ENCODE peak calls at places on chromosomes 4 and X, in ten cellular contexts. One of them, this sample, is unnamed.

GRCh38 chrX:100695991-100696390 is 35.9 kb downstream of the SYTL4 start:
- DNase-seq in HCT116: no peak
- DNase-seq in progenitor cell of endocrine pancreas: no peak
- DNase-seq in K562: no peak
- DNase-seq in astrocyte of the cerebellum: no peak
- DNase-seq in choroid plexus epithelial cell: peak
- DNase-seq in cardiac fibroblast: no peak
- DNase-seq in fibroblast of mammary gland: no peak
- DNase-seq in OCI-LY7: no peak
- DNase-seq in A549: peak
- DNase-seq in this sample: no peak

GRCh38 chr4:146957252-146957651 is 11.6 kb upstream of the TTC29 start:
- DNase-seq in HCT116: no peak
- DNase-seq in progenitor cell of endocrine pancreas: no peak
- DNase-seq in K562: no peak
- DNase-seq in astrocyte of the cerebellum: peak
- DNase-seq in choroid plexus epithelial cell: peak
- DNase-seq in cardiac fibroblast: no peak
- DNase-seq in fibroblast of mammary gland: peak
- DNase-seq in OCI-LY7: no peak
- DNase-seq in A549: peak
- DNase-seq in this sample: no peak

GRCh38 chr4:107255596-107255995 is 219.5 kb upstream of the DKK2 start:
- DNase-seq in HCT116: no peak
- DNase-seq in progenitor cell of endocrine pancreas: no peak
- DNase-seq in K562: no peak
- DNase-seq in astrocyte of the cerebellum: no peak
- DNase-seq in choroid plexus epithelial cell: peak
- DNase-seq in cardiac fibroblast: peak
- DNase-seq in fibroblast of mammary gland: no peak
- DNase-seq in OCI-LY7: no peak
- DNase-seq in A549: no peak
- DNase-seq in this sample: no peak

GRCh38 chr4:38664704-38665401 is 854 bp downstream of the KLF3 start:
- DNase-seq in HCT116: no peak
- DNase-seq in progenitor cell of endocrine pancreas: peak
- DNase-seq in K562: peak
- DNase-seq in astrocyte of the cerebellum: no peak
- DNase-seq in choroid plexus epithelial cell: peak
- DNase-seq in cardiac fibroblast: peak
- DNase-seq in fibroblast of mammary gland: peak
- DNase-seq in OCI-LY7: no peak
- DNase-seq in A549: peak
- DNase-seq in this sample: peak

GRCh38 chrX:40434947-40435346 is 145.8 kb upstream of the ATP6AP2 start:
- DNase-seq in HCT116: no peak
- DNase-seq in progenitor cell of endocrine pancreas: no peak
- DNase-seq in K562: peak
- DNase-seq in astrocyte of the cerebellum: no peak
- DNase-seq in choroid plexus epithelial cell: peak
- DNase-seq in cardiac fibroblast: peak
- DNase-seq in fibroblast of mammary gland: peak
- DNase-seq in OCI-LY7: no peak
- DNase-seq in A549: no peak
- DNase-seq in this sample: peak

GRCh38 chrX:13059676-13060499 is 15.5 kb upstream of the FAM9C start:
- DNase-seq in HCT116: peak
- DNase-seq in progenitor cell of endocrine pancreas: no peak
- DNase-seq in K562: peak
- DNase-seq in astrocyte of the cerebellum: no peak
- DNase-seq in choroid plexus epithelial cell: peak
- DNase-seq in cardiac fibroblast: no peak
- DNase-seq in fibroblast of mammary gland: peak
- DNase-seq in OCI-LY7: no peak
- DNase-seq in A549: peak
- DNase-seq in this sample: no peak

GRCh38 chr4:41413670-41414069 is 124.3 kb upstream of the LIMCH1 start:
- DNase-seq in HCT116: no peak
- DNase-seq in progenitor cell of endocrine pancreas: no peak
- DNase-seq in K562: no peak
- DNase-seq in astrocyte of the cerebellum: peak
- DNase-seq in choroid plexus epithelial cell: no peak
- DNase-seq in cardiac fibroblast: peak
- DNase-seq in fibroblast of mammary gland: no peak
- DNase-seq in OCI-LY7: no peak
- DNase-seq in A549: no peak
- DNase-seq in this sample: no peak

GRCh38 chr4:8402640-8403039 is 37.9 kb downstream of the ACOX3 start:
- DNase-seq in HCT116: no peak
- DNase-seq in progenitor cell of endocrine pancreas: no peak
- DNase-seq in K562: no peak
- DNase-seq in astrocyte of the cerebellum: no peak
- DNase-seq in choroid plexus epithelial cell: no peak
- DNase-seq in cardiac fibroblast: no peak
- DNase-seq in fibroblast of mammary gland: no peak
- DNase-seq in OCI-LY7: no peak
- DNase-seq in A549: no peak
- DNase-seq in this sample: no peak

GRCh38 chr4:30722916-30723270 is 2.7 kb downstream of the PCDH7 start:
- DNase-seq in HCT116: no peak
- DNase-seq in progenitor cell of endocrine pancreas: no peak
- DNase-seq in K562: no peak
- DNase-seq in astrocyte of the cerebellum: no peak
- DNase-seq in choroid plexus epithelial cell: no peak
- DNase-seq in cardiac fibroblast: no peak
- DNase-seq in fibroblast of mammary gland: no peak
- DNase-seq in OCI-LY7: no peak
- DNase-seq in A549: no peak
- DNase-seq in this sample: no peak

GRCh38 chr4:171288816-171289432 is 524.3 kb upstream of the GALNTL6 start:
- DNase-seq in HCT116: no peak
- DNase-seq in progenitor cell of endocrine pancreas: no peak
- DNase-seq in K562: no peak
- DNase-seq in astrocyte of the cerebellum: no peak
- DNase-seq in choroid plexus epithelial cell: no peak
- DNase-seq in cardiac fibroblast: no peak
- DNase-seq in fibroblast of mammary gland: no peak
- DNase-seq in OCI-LY7: no peak
- DNase-seq in A549: no peak
- DNase-seq in this sample: no peak

GRCh38 chrX:10457092-10457491 is 163.3 kb downstream of the MID1 start:
- DNase-seq in HCT116: no peak
- DNase-seq in progenitor cell of endocrine pancreas: no peak
- DNase-seq in K562: no peak
- DNase-seq in astrocyte of the cerebellum: no peak
- DNase-seq in choroid plexus epithelial cell: peak
- DNase-seq in cardiac fibroblast: peak
- DNase-seq in fibroblast of mammary gland: peak
- DNase-seq in OCI-LY7: no peak
- DNase-seq in A549: no peak
- DNase-seq in this sample: no peak

GRCh38 chr4:126396121-126396520 is 1081.4 kb downstream of the FAT4 start:
- DNase-seq in HCT116: no peak
- DNase-seq in progenitor cell of endocrine pancreas: no peak
- DNase-seq in K562: no peak
- DNase-seq in astrocyte of the cerebellum: no peak
- DNase-seq in choroid plexus epithelial cell: no peak
- DNase-seq in cardiac fibroblast: no peak
- DNase-seq in fibroblast of mammary gland: no peak
- DNase-seq in OCI-LY7: no peak
- DNase-seq in A549: no peak
- DNase-seq in this sample: no peak

GRCh38 chr4:47528651-47529050 is 43.6 kb downstream of the ATP10D start:
- DNase-seq in HCT116: no peak
- DNase-seq in progenitor cell of endocrine pancreas: no peak
- DNase-seq in K562: no peak
- DNase-seq in astrocyte of the cerebellum: peak
- DNase-seq in choroid plexus epithelial cell: peak
- DNase-seq in cardiac fibroblast: peak
- DNase-seq in fibroblast of mammary gland: peak
- DNase-seq in OCI-LY7: no peak
- DNase-seq in A549: no peak
- DNase-seq in this sample: no peak

GRCh38 chr4:100340534-100341364 is 150.5 kb upstream of the DDIT4L start:
- DNase-seq in HCT116: no peak
- DNase-seq in progenitor cell of endocrine pancreas: no peak
- DNase-seq in K562: no peak
- DNase-seq in astrocyte of the cerebellum: no peak
- DNase-seq in choroid plexus epithelial cell: peak
- DNase-seq in cardiac fibroblast: peak
- DNase-seq in fibroblast of mammary gland: peak
- DNase-seq in OCI-LY7: no peak
- DNase-seq in A549: no peak
- DNase-seq in this sample: no peak

GRCh38 chr4:90027565-90027964 is 99.6 kb upstream of the CCSER1 start:
- DNase-seq in HCT116: no peak
- DNase-seq in progenitor cell of endocrine pancreas: no peak
- DNase-seq in K562: no peak
- DNase-seq in astrocyte of the cerebellum: no peak
- DNase-seq in choroid plexus epithelial cell: no peak
- DNase-seq in cardiac fibroblast: no peak
- DNase-seq in fibroblast of mammary gland: no peak
- DNase-seq in OCI-LY7: no peak
- DNase-seq in A549: no peak
- DNase-seq in this sample: no peak

GRCh38 chr4:184170996-184171395 is 46.7 kb downstream of the ENPP6 start:
- DNase-seq in HCT116: no peak
- DNase-seq in progenitor cell of endocrine pancreas: no peak
- DNase-seq in K562: no peak
- DNase-seq in astrocyte of the cerebellum: no peak
- DNase-seq in choroid plexus epithelial cell: peak
- DNase-seq in cardiac fibroblast: peak
- DNase-seq in fibroblast of mammary gland: peak
- DNase-seq in OCI-LY7: no peak
- DNase-seq in A549: no peak
- DNase-seq in this sample: no peak
- TF ChIP-seq CTCF in HCT116: no peak
- TF ChIP-seq CTCF in progenitor cell of endocrine pancreas: no peak
- TF ChIP-seq CTCF in K562: no peak
- TF ChIP-seq CTCF in astrocyte of the cerebellum: no peak
- TF ChIP-seq CTCF in choroid plexus epithelial cell: no peak
- TF ChIP-seq CTCF in cardiac fibroblast: no peak
- TF ChIP-seq CTCF in fibroblast of mammary gland: no peak
- TF ChIP-seq CTCF in OCI-LY7: no peak
- TF ChIP-seq CTCF in A549: no peak
- TF ChIP-seq CTCF in this sample: no peak

DNA sequence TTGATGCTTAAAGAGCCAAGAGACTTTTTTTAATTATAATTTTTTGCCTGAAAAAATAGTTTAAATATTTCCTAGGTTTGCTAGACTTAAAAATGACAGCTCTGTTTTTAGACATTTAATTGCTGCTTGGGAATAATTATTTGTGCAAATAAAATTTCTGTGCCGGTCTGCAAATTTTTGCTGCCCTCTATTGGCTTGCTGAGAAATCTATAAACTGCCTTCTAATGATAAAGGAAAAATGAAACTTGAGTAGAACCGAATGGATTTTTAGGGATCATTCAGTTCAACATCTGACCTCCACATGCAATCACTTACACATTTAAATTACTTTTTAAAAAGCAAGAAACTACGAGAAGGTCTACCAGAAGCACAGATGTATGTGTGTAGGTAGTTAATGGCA is 434.0 kb downstream of the FAM133A start:
- DNase-seq in HCT116: no peak
- DNase-seq in progenitor cell of endocrine pancreas: no peak
- DNase-seq in K562: no peak
- DNase-seq in astrocyte of the cerebellum: no peak
- DNase-seq in choroid plexus epithelial cell: no peak
- DNase-seq in cardiac fibroblast: no peak
- DNase-seq in fibroblast of mammary gland: no peak
- DNase-seq in OCI-LY7: no peak
- DNase-seq in A549: no peak
- DNase-seq in this sample: no peak
- TF ChIP-seq CTCF in HCT116: no peak
- TF ChIP-seq CTCF in progenitor cell of endocrine pancreas: no peak
- TF ChIP-seq CTCF in K562: no peak
- TF ChIP-seq CTCF in astrocyte of the cerebellum: no peak
- TF ChIP-seq CTCF in choroid plexus epithelial cell: no peak
- TF ChIP-seq CTCF in cardiac fibroblast: no peak
- TF ChIP-seq CTCF in fibroblast of mammary gland: peak
- TF ChIP-seq CTCF in OCI-LY7: peak
- TF ChIP-seq CTCF in A549: no peak
- TF ChIP-seq CTCF in this sample: no peak

GRCh38 chrX:3791449-3791848 is 78.0 kb upstream of the PRKX start:
- DNase-seq in HCT116: no peak
- DNase-seq in progenitor cell of endocrine pancreas: no peak
- DNase-seq in K562: no peak
- DNase-seq in astrocyte of the cerebellum: no peak
- DNase-seq in choroid plexus epithelial cell: no peak
- DNase-seq in cardiac fibroblast: no peak
- DNase-seq in fibroblast of mammary gland: no peak
- DNase-seq in OCI-LY7: no peak
- DNase-seq in A549: no peak
- DNase-seq in this sample: no peak

GRCh38 chrX:3788494-3789233 is 75.2 kb upstream of the PRKX start:
- DNase-seq in HCT116: no peak
- DNase-seq in progenitor cell of endocrine pancreas: no peak
- DNase-seq in K562: no peak
- DNase-seq in astrocyte of the cerebellum: no peak
- DNase-seq in choroid plexus epithelial cell: no peak
- DNase-seq in cardiac fibroblast: no peak
- DNase-seq in fibroblast of mammary gland: no peak
- DNase-seq in OCI-LY7: no peak
- DNase-seq in A549: no peak
- DNase-seq in this sample: no peak
- TF ChIP-seq CTCF in HCT116: no peak
- TF ChIP-seq CTCF in progenitor cell of endocrine pancreas: peak
- TF ChIP-seq CTCF in K562: peak
- TF ChIP-seq CTCF in astrocyte of the cerebellum: no peak
- TF ChIP-seq CTCF in choroid plexus epithelial cell: peak
- TF ChIP-seq CTCF in cardiac fibroblast: no peak
- TF ChIP-seq CTCF in fibroblast of mammary gland: no peak
- TF ChIP-seq CTCF in OCI-LY7: peak
- TF ChIP-seq CTCF in A549: no peak
- TF ChIP-seq CTCF in this sample: no peak

DNA sequence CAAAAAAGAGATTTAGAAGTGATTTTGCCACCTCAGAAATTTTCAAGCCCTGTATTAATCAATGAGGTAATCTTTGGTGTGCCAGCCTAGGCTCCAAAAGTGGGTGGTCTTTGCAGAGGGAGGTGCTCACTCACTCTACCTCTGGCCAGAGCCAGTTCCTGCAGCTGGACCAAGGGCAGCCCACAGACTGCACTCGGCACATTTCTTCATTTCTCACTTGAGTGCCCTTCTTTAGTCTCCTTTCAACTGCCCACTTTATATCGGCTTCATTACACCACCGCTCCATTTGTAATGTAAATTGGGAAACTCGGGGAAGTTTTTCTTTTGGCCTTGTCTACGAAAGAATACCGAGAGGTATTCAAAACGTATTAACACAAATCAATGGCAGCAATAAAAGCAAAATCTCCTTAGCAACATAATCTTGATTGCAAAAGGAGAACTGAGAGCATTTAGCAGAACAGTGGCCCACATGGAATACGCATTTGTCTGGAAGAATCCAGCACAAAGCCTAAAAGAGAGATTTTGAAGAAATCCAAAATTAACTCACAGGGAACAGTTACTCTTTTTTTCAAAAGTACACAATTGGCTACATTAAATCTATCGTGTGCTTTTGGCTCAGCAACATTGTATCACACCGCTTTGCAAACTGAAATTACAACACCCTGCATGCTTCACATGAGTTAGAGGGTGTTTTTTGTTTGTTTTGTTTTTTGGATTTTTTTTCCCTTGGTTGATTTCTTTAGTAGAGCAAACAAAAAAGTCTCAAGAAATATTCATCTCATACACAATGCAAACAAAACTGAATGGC is 62.6 kb downstream of the CHIC2 start:
- DNase-seq in HCT116: no peak
- DNase-seq in progenitor cell of endocrine pancreas: no peak
- DNase-seq in K562: no peak
- DNase-seq in astrocyte of the cerebellum: no peak
- DNase-seq in choroid plexus epithelial cell: no peak
- DNase-seq in cardiac fibroblast: no peak
- DNase-seq in fibroblast of mammary gland: no peak
- DNase-seq in OCI-LY7: no peak
- DNase-seq in A549: no peak
- DNase-seq in this sample: no peak
- TF ChIP-seq CTCF in HCT116: no peak
- TF ChIP-seq CTCF in progenitor cell of endocrine pancreas: no peak
- TF ChIP-seq CTCF in K562: no peak
- TF ChIP-seq CTCF in astrocyte of the cerebellum: no peak
- TF ChIP-seq CTCF in choroid plexus epithelial cell: no peak
- TF ChIP-seq CTCF in cardiac fibroblast: no peak
- TF ChIP-seq CTCF in fibroblast of mammary gland: no peak
- TF ChIP-seq CTCF in OCI-LY7: no peak
- TF ChIP-seq CTCF in A549: no peak
- TF ChIP-seq CTCF in this sample: no peak